ENCODE peak calls at places on chromosomes 12 and 14, in six cellular contexts. Z is right cardiac atrium, X is WERI-Rb-1, M is dorsolateral prefrontal cortex, L is IMR-90, R is colonic mucosa. H is an unnamed sample.

GRCh38 chr14:74539503-74539902 is 45.9 kb downstream of the ISCA2 start:
- DNase-seq in Z (no peak), X (no peak), M (no peak), L (no peak), R (no peak), H (no peak)

GRCh38 chr12:38465020-38465419 is 148.4 kb downstream of the ALG10B start:
- DNase-seq in Z (no peak), X (no peak), M (no peak), L (no peak), R (no peak), H (no peak)

GRCh38 chr12:53564941-53565340 is 57.7 kb upstream of the NPFF start:
- DNase-seq in Z (no peak), X (no peak), M (no peak), L (no peak), R (peak), H (no peak)

GRCh38 chr12:132289356-132290202 is 39.8 kb downstream of the GALNT9 start:
- DNase-seq in Z (peak), X (peak), M (no peak), L (no peak), R (no peak), H (no peak)

GRCh38 chr14:38357557-38357956 is 101.7 kb upstream of the CLEC14A start:
- DNase-seq in Z (no peak), X (no peak), M (no peak), L (peak), R (no peak), H (peak)

GRCh38 chr12:130161261-130162231 is 718 bp upstream of the FZD10 start:
- DNase-seq in Z (no peak), X (peak), M (no peak), L (no peak), R (peak), H (no peak)

GRCh38 chr14:53432378-53432802 is 279.3 kb upstream of the DDHD1 start:
- DNase-seq in Z (peak), X (peak), M (no peak), L (peak), R (no peak), H (peak)

GRCh38 chr12:52836042-52836466 is 1.9 kb upstream of the KRT79 start:
- DNase-seq in Z (no peak), X (no peak), M (no peak), L (peak), R (no peak), H (no peak)

GRCh38 chr14:106210650-106211049 is 684.3 kb downstream of the TMEM121 start:
- DNase-seq in Z (no peak), X (no peak), M (no peak), L (no peak), R (no peak), H (no peak)

GRCh38 chr12:122730215-122731014 is at the start of gene HCAR1:
- DNase-seq in Z (no peak), X (no peak), M (no peak), L (no peak), R (no peak), H (no peak)

GRCh38 chr12:124517260-124518050 is 50.0 kb downstream of the NCOR2 start:
- DNase-seq in Z (peak), X (no peak), M (peak), L (peak), R (peak), H (no peak)

GRCh38 chr12:48868446-48868845 is 2.8 kb upstream of the RND1 start:
- DNase-seq in Z (no peak), X (no peak), M (no peak), L (no peak), R (no peak), H (no peak)

GRCh38 chr14:104284107-104284592 is 145.8 kb downstream of the KIF26A start:
- DNase-seq in Z (peak), X (no peak), M (no peak), L (no peak), R (peak), H (no peak)

GRCh38 chr14:22886500-22887259 is 3.7 kb downstream of the REM2 start:
- DNase-seq in Z (peak), X (no peak), M (no peak), L (peak), R (peak), H (no peak)

DNA sequence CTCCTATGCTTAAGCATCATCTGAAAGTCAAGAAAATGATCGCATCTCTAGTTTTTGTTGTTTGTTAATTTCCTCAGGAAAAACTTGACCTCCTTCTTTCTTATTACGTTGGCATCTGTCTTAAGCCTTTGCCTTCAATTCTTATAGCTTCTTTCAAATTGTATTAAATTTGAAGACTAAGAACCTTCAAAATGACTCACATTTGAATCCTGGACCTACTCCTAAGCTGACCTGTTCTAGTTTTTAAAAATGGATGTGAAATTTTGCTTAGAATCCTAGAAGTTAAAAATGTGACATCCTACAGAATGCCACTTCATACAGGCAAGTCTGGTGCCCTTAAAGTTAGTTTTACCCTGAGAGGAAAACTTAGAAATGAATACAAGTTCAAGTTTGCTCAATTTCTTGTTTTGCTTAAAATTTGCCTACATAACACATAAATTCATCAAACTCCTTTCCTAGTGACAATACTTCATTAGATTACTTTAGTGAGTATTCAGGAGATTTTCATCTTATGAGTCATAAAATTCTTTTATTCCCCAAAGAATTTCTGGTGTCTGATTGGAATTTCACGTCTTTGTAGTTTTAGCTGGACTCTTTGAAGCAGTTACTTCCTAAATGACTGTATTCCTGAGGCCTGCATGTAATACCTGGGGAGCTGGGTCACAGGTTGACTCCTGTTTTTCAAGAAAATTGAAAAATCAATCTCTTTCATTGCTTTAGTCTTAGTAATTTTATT is 152.3 kb downstream of the MSRB3 start:
- DNase-seq in Z (no peak), X (no peak), M (no peak), L (peak), R (no peak), H (no peak)
- H3K27ac ChIP-seq in Z (no peak), X (no peak), M (no peak), L (peak), R (no peak), H (no peak)

DNA sequence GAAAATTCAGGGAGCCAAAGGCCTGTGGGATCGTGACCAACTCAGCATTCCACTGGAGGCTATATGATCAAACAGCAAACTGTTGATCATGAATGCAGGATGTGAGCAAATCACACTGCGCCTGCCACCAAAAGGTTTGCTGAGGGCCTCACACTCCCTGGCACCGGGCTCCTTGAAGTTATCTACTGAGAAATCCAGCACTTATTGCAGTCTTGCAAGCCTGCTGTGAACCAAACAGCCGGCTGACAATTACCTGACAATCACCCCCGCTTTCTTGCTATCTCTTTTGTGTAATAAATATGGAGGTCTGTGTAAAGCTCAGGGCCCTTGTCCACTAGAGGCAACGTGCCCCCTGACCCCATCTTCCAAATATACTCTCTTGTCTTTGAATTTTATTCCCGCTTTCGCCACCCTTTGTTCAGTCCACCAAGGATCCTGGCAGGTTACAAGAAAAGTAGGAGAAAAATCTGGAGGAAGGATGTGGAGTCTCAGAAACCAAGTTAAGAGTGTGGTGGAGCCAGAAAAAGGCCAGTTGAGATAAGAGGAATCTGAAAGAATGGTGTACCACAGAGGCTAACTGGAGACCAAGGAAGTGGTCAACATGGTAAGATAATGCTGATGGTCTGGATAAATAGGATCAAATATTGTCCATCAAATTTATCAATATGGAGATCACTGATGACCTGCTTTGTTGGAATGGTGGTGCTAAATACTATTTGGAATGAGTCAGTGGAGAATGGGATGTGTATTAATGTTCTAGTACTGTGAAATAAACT is 229.2 kb downstream of the ALX1 start:
- DNase-seq in Z (no peak), X (no peak), M (no peak), L (no peak), R (no peak), H (no peak)
- H3K27ac ChIP-seq in Z (no peak), X (no peak), M (no peak), L (no peak), R (no peak), H (no peak)

DNA sequence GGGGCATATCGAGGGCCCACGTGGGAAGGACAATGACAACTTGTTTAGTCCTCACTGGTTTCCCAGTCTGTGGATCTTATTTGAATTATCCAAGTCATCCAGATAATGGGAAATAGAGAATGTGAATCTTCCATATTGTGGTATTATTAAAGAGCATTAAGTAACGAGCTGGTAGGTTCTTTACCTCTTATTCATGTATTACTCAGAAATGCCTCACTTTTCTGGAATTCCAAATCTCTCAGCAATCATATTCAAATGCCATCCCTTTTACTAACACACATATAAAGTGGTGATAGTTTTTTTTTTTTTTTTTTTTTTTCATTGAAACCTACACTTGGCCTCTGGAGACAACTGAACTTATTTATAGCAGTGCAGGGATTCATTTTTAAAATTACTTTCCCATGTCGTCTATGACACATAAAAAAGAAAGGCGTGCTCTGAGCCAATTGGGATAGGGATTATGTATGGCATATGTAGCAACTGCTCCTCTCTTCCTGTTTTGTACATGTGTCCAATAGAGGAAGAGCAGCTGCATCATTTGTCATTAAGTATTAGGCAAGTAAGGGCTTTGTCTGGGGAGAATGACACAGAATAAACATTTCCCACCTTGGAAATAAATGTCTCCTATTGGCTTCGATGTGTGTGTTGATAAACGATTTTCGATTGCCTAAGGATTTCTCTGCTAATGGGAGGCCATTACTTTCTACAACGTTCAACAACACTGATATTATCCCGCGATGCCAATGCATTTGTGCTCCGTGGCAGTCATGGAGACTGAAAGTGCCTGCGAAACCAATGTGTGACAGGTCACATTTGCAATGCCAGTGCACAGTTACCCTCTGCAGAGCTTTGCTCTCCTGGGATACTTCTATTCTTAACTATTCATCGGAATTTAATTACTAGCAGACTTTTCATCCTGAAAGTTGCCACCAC is 78.6 kb upstream of the IFNG-AS1 start:
- DNase-seq in Z (no peak), X (no peak), M (no peak), L (peak), R (no peak), H (peak)
- H3K27ac ChIP-seq in Z (peak), X (no peak), M (no peak), L (peak), R (no peak), H (peak)

DNA sequence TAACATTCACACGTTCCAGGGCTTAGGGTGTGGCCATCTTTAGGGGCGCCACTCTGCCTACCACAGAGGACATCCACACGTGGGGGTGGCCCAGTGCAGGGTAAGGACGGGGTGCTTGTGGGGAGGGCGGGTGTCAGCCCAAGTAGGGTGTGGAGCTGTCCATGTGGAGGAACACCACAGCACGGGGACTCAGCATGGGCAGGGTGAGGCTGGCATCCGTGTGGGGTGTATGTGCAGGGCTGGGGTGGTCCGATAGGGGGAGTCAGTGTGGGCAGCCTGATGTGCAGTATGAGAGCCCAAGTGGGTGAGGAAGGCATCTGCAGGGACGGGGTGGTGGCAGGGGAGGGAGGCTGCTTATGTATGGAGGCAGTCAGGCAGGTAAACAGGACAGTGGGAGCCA is 17.7 kb downstream of the PSMC1 start:
- DNase-seq in Z (no peak), X (no peak), M (no peak), L (no peak), R (no peak), H (no peak)
- H3K27ac ChIP-seq in Z (no peak), X (no peak), M (no peak), L (no peak), R (no peak), H (no peak)

H was measured in AG04450.